ENCODE peak calls at places on chromosomes 4 and X, in seven cellular contexts. One of them, this sample, is unnamed.

GRCh38 chr4:158796370-158797140 is 27.7 kb downstream of the FNIP2 start:
- DNase-seq in NCI-H774: no peak
- DNase-seq in activated CD8-positive, alpha-beta memory T cell treated with anti-CD3 and anti-CD28 coated beads for 4 hours: no peak
- DNase-seq in endothelial cell of umbilical vein: no peak
- DNase-seq in prostate gland: no peak
- DNase-seq in uterus: no peak
- DNase-seq in NCI-H1417 treated with DMSO at 0.1 percent for 48 hours: no peak
- DNase-seq in this sample: no peak

GRCh38 chr4:98374643-98375042 is 113.5 kb downstream of the RAP1GDS1 start:
- DNase-seq in NCI-H774: no peak
- DNase-seq in activated CD8-positive, alpha-beta memory T cell treated with anti-CD3 and anti-CD28 coated beads for 4 hours: no peak
- DNase-seq in endothelial cell of umbilical vein: no peak
- DNase-seq in prostate gland: no peak
- DNase-seq in uterus: no peak
- DNase-seq in NCI-H1417 treated with DMSO at 0.1 percent for 48 hours: no peak
- DNase-seq in this sample: no peak

GRCh38 chr4:14111730-14112171 is 484.2 kb upstream of the BOD1L1 start:
- DNase-seq in NCI-H774: no peak
- DNase-seq in activated CD8-positive, alpha-beta memory T cell treated with anti-CD3 and anti-CD28 coated beads for 4 hours: no peak
- DNase-seq in endothelial cell of umbilical vein: no peak
- DNase-seq in prostate gland: peak
- DNase-seq in uterus: no peak
- DNase-seq in NCI-H1417 treated with DMSO at 0.1 percent for 48 hours: no peak
- DNase-seq in this sample: peak

GRCh38 chr4:2886622-2887021 is 43.0 kb downstream of the ADD1 start:
- DNase-seq in NCI-H774: no peak
- DNase-seq in activated CD8-positive, alpha-beta memory T cell treated with anti-CD3 and anti-CD28 coated beads for 4 hours: no peak
- DNase-seq in endothelial cell of umbilical vein: no peak
- DNase-seq in prostate gland: no peak
- DNase-seq in uterus: no peak
- DNase-seq in NCI-H1417 treated with DMSO at 0.1 percent for 48 hours: no peak
- DNase-seq in this sample: no peak

GRCh38 chrX:110944793-110945466 is 149.3 kb upstream of the CHRDL1 start:
- DNase-seq in NCI-H774: no peak
- DNase-seq in activated CD8-positive, alpha-beta memory T cell treated with anti-CD3 and anti-CD28 coated beads for 4 hours: no peak
- DNase-seq in endothelial cell of umbilical vein: no peak
- DNase-seq in prostate gland: peak
- DNase-seq in uterus: no peak
- DNase-seq in NCI-H1417 treated with DMSO at 0.1 percent for 48 hours: no peak
- DNase-seq in this sample: peak

GRCh38 chrX:47637546-47638195 is 7.9 kb upstream of the CFP start:
- DNase-seq in NCI-H774: no peak
- DNase-seq in activated CD8-positive, alpha-beta memory T cell treated with anti-CD3 and anti-CD28 coated beads for 4 hours: no peak
- DNase-seq in endothelial cell of umbilical vein: peak
- DNase-seq in prostate gland: no peak
- DNase-seq in uterus: no peak
- DNase-seq in NCI-H1417 treated with DMSO at 0.1 percent for 48 hours: no peak
- DNase-seq in this sample: peak

GRCh38 chrX:69424161-69424560 is 80.0 kb upstream of the NALF2 start:
- DNase-seq in NCI-H774: no peak
- DNase-seq in activated CD8-positive, alpha-beta memory T cell treated with anti-CD3 and anti-CD28 coated beads for 4 hours: no peak
- DNase-seq in endothelial cell of umbilical vein: peak
- DNase-seq in prostate gland: no peak
- DNase-seq in uterus: no peak
- DNase-seq in NCI-H1417 treated with DMSO at 0.1 percent for 48 hours: no peak
- DNase-seq in this sample: peak

GRCh38 chr4:73006286-73006990 is 63.1 kb downstream of the COX18 start:
- DNase-seq in NCI-H774: no peak
- DNase-seq in activated CD8-positive, alpha-beta memory T cell treated with anti-CD3 and anti-CD28 coated beads for 4 hours: no peak
- DNase-seq in endothelial cell of umbilical vein: no peak
- DNase-seq in prostate gland: no peak
- DNase-seq in uterus: no peak
- DNase-seq in NCI-H1417 treated with DMSO at 0.1 percent for 48 hours: no peak
- DNase-seq in this sample: no peak

GRCh38 chr4:25926473-25926872 is 12.5 kb downstream of the SMIM20 start:
- DNase-seq in NCI-H774: no peak
- DNase-seq in activated CD8-positive, alpha-beta memory T cell treated with anti-CD3 and anti-CD28 coated beads for 4 hours: no peak
- DNase-seq in endothelial cell of umbilical vein: no peak
- DNase-seq in prostate gland: no peak
- DNase-seq in uterus: no peak
- DNase-seq in NCI-H1417 treated with DMSO at 0.1 percent for 48 hours: no peak
- DNase-seq in this sample: peak

GRCh38 chr4:53431052-53431451 is 53.6 kb downstream of the FIP1L1 start:
- DNase-seq in NCI-H774: no peak
- DNase-seq in activated CD8-positive, alpha-beta memory T cell treated with anti-CD3 and anti-CD28 coated beads for 4 hours: no peak
- DNase-seq in endothelial cell of umbilical vein: no peak
- DNase-seq in prostate gland: no peak
- DNase-seq in uterus: no peak
- DNase-seq in NCI-H1417 treated with DMSO at 0.1 percent for 48 hours: no peak
- DNase-seq in this sample: no peak

GRCh38 chr4:70793626-70794025 is 46.1 kb downstream of the GRSF1 start:
- DNase-seq in NCI-H774: no peak
- DNase-seq in activated CD8-positive, alpha-beta memory T cell treated with anti-CD3 and anti-CD28 coated beads for 4 hours: no peak
- DNase-seq in endothelial cell of umbilical vein: no peak
- DNase-seq in prostate gland: no peak
- DNase-seq in uterus: no peak
- DNase-seq in NCI-H1417 treated with DMSO at 0.1 percent for 48 hours: no peak
- DNase-seq in this sample: no peak

GRCh38 chrX:24387724-24388123 is 27.3 kb downstream of the SUPT20HL1 start:
- DNase-seq in NCI-H774: no peak
- DNase-seq in activated CD8-positive, alpha-beta memory T cell treated with anti-CD3 and anti-CD28 coated beads for 4 hours: no peak
- DNase-seq in endothelial cell of umbilical vein: no peak
- DNase-seq in prostate gland: no peak
- DNase-seq in uterus: no peak
- DNase-seq in NCI-H1417 treated with DMSO at 0.1 percent for 48 hours: no peak
- DNase-seq in this sample: no peak

GRCh38 chr4:2284934-2285664 is 23.2 kb upstream of the MXD4 start:
- DNase-seq in NCI-H774: no peak
- DNase-seq in activated CD8-positive, alpha-beta memory T cell treated with anti-CD3 and anti-CD28 coated beads for 4 hours: no peak
- DNase-seq in endothelial cell of umbilical vein: peak
- DNase-seq in prostate gland: no peak
- DNase-seq in uterus: peak
- DNase-seq in NCI-H1417 treated with DMSO at 0.1 percent for 48 hours: no peak
- DNase-seq in this sample: no peak

GRCh38 chrX:84155938-84156337 is 32.1 kb downstream of the RPS6KA6 start:
- DNase-seq in NCI-H774: no peak
- DNase-seq in activated CD8-positive, alpha-beta memory T cell treated with anti-CD3 and anti-CD28 coated beads for 4 hours: no peak
- DNase-seq in endothelial cell of umbilical vein: no peak
- DNase-seq in prostate gland: no peak
- DNase-seq in uterus: no peak
- DNase-seq in NCI-H1417 treated with DMSO at 0.1 percent for 48 hours: no peak
- DNase-seq in this sample: no peak

GRCh38 chr4:142345909-142346308 is 500.2 kb downstream of the INPP4B start:
- DNase-seq in NCI-H774: no peak
- DNase-seq in activated CD8-positive, alpha-beta memory T cell treated with anti-CD3 and anti-CD28 coated beads for 4 hours: no peak
- DNase-seq in endothelial cell of umbilical vein: no peak
- DNase-seq in prostate gland: no peak
- DNase-seq in uterus: no peak
- DNase-seq in NCI-H1417 treated with DMSO at 0.1 percent for 48 hours: no peak
- DNase-seq in this sample: no peak

GRCh38 chr4:7857238-7857701 is 82.4 kb downstream of the AFAP1 start:
- DNase-seq in NCI-H774: no peak
- DNase-seq in activated CD8-positive, alpha-beta memory T cell treated with anti-CD3 and anti-CD28 coated beads for 4 hours: no peak
- DNase-seq in endothelial cell of umbilical vein: peak
- DNase-seq in prostate gland: no peak
- DNase-seq in uterus: peak
- DNase-seq in NCI-H1417 treated with DMSO at 0.1 percent for 48 hours: no peak
- DNase-seq in this sample: no peak

GRCh38 chr4:6178757-6179156 is 21.6 kb downstream of the JAKMIP1 start:
- DNase-seq in NCI-H774: no peak
- DNase-seq in activated CD8-positive, alpha-beta memory T cell treated with anti-CD3 and anti-CD28 coated beads for 4 hours: no peak
- DNase-seq in endothelial cell of umbilical vein: no peak
- DNase-seq in prostate gland: no peak
- DNase-seq in uterus: no peak
- DNase-seq in NCI-H1417 treated with DMSO at 0.1 percent for 48 hours: no peak
- DNase-seq in this sample: no peak

GRCh38 chrX:30735839-30736238 is 82.6 kb downstream of the GK start:
- DNase-seq in NCI-H774: no peak
- DNase-seq in activated CD8-positive, alpha-beta memory T cell treated with anti-CD3 and anti-CD28 coated beads for 4 hours: peak
- DNase-seq in endothelial cell of umbilical vein: peak
- DNase-seq in prostate gland: peak
- DNase-seq in uterus: peak
- DNase-seq in NCI-H1417 treated with DMSO at 0.1 percent for 48 hours: no peak
- DNase-seq in this sample: peak

GRCh38 chr4:102466298-102466697 is 34.9 kb upstream of the NFKB1 start:
- DNase-seq in NCI-H774: no peak
- DNase-seq in activated CD8-positive, alpha-beta memory T cell treated with anti-CD3 and anti-CD28 coated beads for 4 hours: no peak
- DNase-seq in endothelial cell of umbilical vein: peak
- DNase-seq in prostate gland: no peak
- DNase-seq in uterus: no peak
- DNase-seq in NCI-H1417 treated with DMSO at 0.1 percent for 48 hours: no peak
- DNase-seq in this sample: no peak

GRCh38 chr4:77001907-77002306 is 52.4 kb downstream of the SEPTIN11 start:
- DNase-seq in NCI-H774: no peak
- DNase-seq in activated CD8-positive, alpha-beta memory T cell treated with anti-CD3 and anti-CD28 coated beads for 4 hours: no peak
- DNase-seq in endothelial cell of umbilical vein: peak
- DNase-seq in prostate gland: no peak
- DNase-seq in uterus: no peak
- DNase-seq in NCI-H1417 treated with DMSO at 0.1 percent for 48 hours: no peak
- DNase-seq in this sample: no peak

GRCh38 chr4:153649572-153649991 is 34.5 kb upstream of the TLR2 start:
- DNase-seq in NCI-H774: no peak
- DNase-seq in activated CD8-positive, alpha-beta memory T cell treated with anti-CD3 and anti-CD28 coated beads for 4 hours: no peak
- DNase-seq in endothelial cell of umbilical vein: peak
- DNase-seq in prostate gland: no peak
- DNase-seq in uterus: no peak
- DNase-seq in NCI-H1417 treated with DMSO at 0.1 percent for 48 hours: no peak
- DNase-seq in this sample: peak

GRCh38 chr4:52143815-52144214 is 92.7 kb downstream of the SPATA18 start:
- DNase-seq in NCI-H774: no peak
- DNase-seq in activated CD8-positive, alpha-beta memory T cell treated with anti-CD3 and anti-CD28 coated beads for 4 hours: no peak
- DNase-seq in endothelial cell of umbilical vein: no peak
- DNase-seq in prostate gland: no peak
- DNase-seq in uterus: no peak
- DNase-seq in NCI-H1417 treated with DMSO at 0.1 percent for 48 hours: no peak
- DNase-seq in this sample: no peak

GRCh38 chr4:186723207-186724047 is at the start of gene FAT1:
- DNase-seq in NCI-H774: peak
- DNase-seq in activated CD8-positive, alpha-beta memory T cell treated with anti-CD3 and anti-CD28 coated beads for 4 hours: no peak
- DNase-seq in endothelial cell of umbilical vein: peak
- DNase-seq in prostate gland: peak
- DNase-seq in uterus: peak
- DNase-seq in NCI-H1417 treated with DMSO at 0.1 percent for 48 hours: no peak
- DNase-seq in this sample: peak

GRCh38 chrX:19566359-19567141 is 51.2 kb upstream of the MAP3K15 start:
- DNase-seq in NCI-H774: no peak
- DNase-seq in activated CD8-positive, alpha-beta memory T cell treated with anti-CD3 and anti-CD28 coated beads for 4 hours: no peak
- DNase-seq in endothelial cell of umbilical vein: peak
- DNase-seq in prostate gland: no peak
- DNase-seq in uterus: no peak
- DNase-seq in NCI-H1417 treated with DMSO at 0.1 percent for 48 hours: no peak
- DNase-seq in this sample: no peak

GRCh38 chrX:39900788-39901170 is 197.0 kb downstream of the BCOR start:
- DNase-seq in NCI-H774: no peak
- DNase-seq in activated CD8-positive, alpha-beta memory T cell treated with anti-CD3 and anti-CD28 coated beads for 4 hours: no peak
- DNase-seq in endothelial cell of umbilical vein: no peak
- DNase-seq in prostate gland: no peak
- DNase-seq in uterus: no peak
- DNase-seq in NCI-H1417 treated with DMSO at 0.1 percent for 48 hours: no peak
- DNase-seq in this sample: no peak

GRCh38 chrX:139554367-139554766 is 23.8 kb downstream of the F9 start:
- DNase-seq in NCI-H774: no peak
- DNase-seq in activated CD8-positive, alpha-beta memory T cell treated with anti-CD3 and anti-CD28 coated beads for 4 hours: no peak
- DNase-seq in endothelial cell of umbilical vein: no peak
- DNase-seq in prostate gland: no peak
- DNase-seq in uterus: no peak
- DNase-seq in NCI-H1417 treated with DMSO at 0.1 percent for 48 hours: no peak
- DNase-seq in this sample: no peak

GRCh38 chr4:186829740-186830449 is 106.2 kb upstream of the FAT1 start:
- DNase-seq in NCI-H774: no peak
- DNase-seq in activated CD8-positive, alpha-beta memory T cell treated with anti-CD3 and anti-CD28 coated beads for 4 hours: no peak
- DNase-seq in endothelial cell of umbilical vein: peak
- DNase-seq in prostate gland: no peak
- DNase-seq in uterus: no peak
- DNase-seq in NCI-H1417 treated with DMSO at 0.1 percent for 48 hours: no peak
- DNase-seq in this sample: no peak

GRCh38 chr4:25823632-25824031 is 39.2 kb downstream of the SEL1L3 start:
- DNase-seq in NCI-H774: peak
- DNase-seq in activated CD8-positive, alpha-beta memory T cell treated with anti-CD3 and anti-CD28 coated beads for 4 hours: no peak
- DNase-seq in endothelial cell of umbilical vein: no peak
- DNase-seq in prostate gland: no peak
- DNase-seq in uterus: no peak
- DNase-seq in NCI-H1417 treated with DMSO at 0.1 percent for 48 hours: no peak
- DNase-seq in this sample: peak